ENCODE peak calls at places on chromosomes 3 and 15, in ten cellular contexts. Z, L, P, V, F, J, A, U, I and Q are unnamed samples.

GRCh38 chr3:86921981-86922680 is 68.8 kb downstream of the VGLL3 start:
- DNase-seq in U (no peak), L (no peak), J (no peak), I (no peak), P (no peak), Z (no peak), A (no peak), F (no peak), V (no peak), Q (no peak)

GRCh38 chr3:193010191-193010590 is 92.5 kb upstream of the MB21D2 start:
- DNase-seq in Z (no peak), U (no peak), I (no peak), V (no peak), L (no peak), A (no peak), F (no peak), J (no peak), P (no peak), Q (no peak)

GRCh38 chr15:30896211-30896606 is 7.5 kb upstream of the FAN1 start:
- DNase-seq in V (no peak), I (no peak), Z (no peak), L (no peak), P (no peak), F (no peak), J (no peak), U (no peak), A (no peak), Q (no peak)

GRCh38 chr15:66862111-66862815 is 160.2 kb downstream of the SMAD6 start:
- DNase-seq in V (peak), F (peak), A (no peak), U (peak), L (peak), I (no peak), Z (no peak), J (peak), P (no peak), Q (no peak)

GRCh38 chr15:37898385-37898784 is 36.1 kb upstream of the TMCO5A start:
- DNase-seq in F (no peak), J (no peak), P (no peak), V (no peak), I (no peak), Z (no peak), A (no peak), U (no peak), L (no peak), Q (no peak)

GRCh38 chr15:64574220-64574994 is 114.0 kb downstream of the ZNF609 start:
- DNase-seq in F (no peak), P (no peak), V (no peak), Z (no peak), A (no peak), I (no peak), U (no peak), L (no peak), J (no peak), Q (no peak)

GRCh38 chr3:4045756-4046155 is 246.5 kb downstream of the LRRN1 start:
- DNase-seq in I (no peak), F (no peak), Z (no peak), J (no peak), P (no peak), V (no peak), A (no peak), L (no peak), U (no peak), Q (no peak)

GRCh38 chr3:122977645-122978466 is 49.7 kb downstream of the SEMA5B start:
- DNase-seq in I (no peak), F (no peak), L (peak), J (peak), U (no peak), V (no peak), A (no peak), P (peak), Z (no peak), Q (peak)

GRCh38 chr3:133444071-133444774 is 44.4 kb downstream of the BFSP2 start:
- DNase-seq in V (no peak), F (no peak), A (peak), U (no peak), J (no peak), I (no peak), Z (no peak), L (no peak), P (no peak), Q (no peak)

GRCh38 chr15:101358895-101359294 is 63.8 kb upstream of the SNRPA1 start:
- DNase-seq in A (no peak), L (no peak), Z (no peak), F (no peak), V (no peak), I (no peak), P (no peak), U (no peak), J (no peak), Q (no peak)

GRCh38 chr3:150945226-150945625 is 27.3 kb downstream of the CLRN1 start:
- DNase-seq in J (no peak), A (no peak), P (no peak), Z (no peak), V (no peak), U (no peak), L (no peak), I (no peak), F (no peak), Q (no peak)

GRCh38 chr3:154779571-154779970 is 300.5 kb upstream of the MME start:
- DNase-seq in P (no peak), J (peak), V (no peak), L (no peak), A (no peak), I (no peak), F (no peak), Z (no peak), U (no peak), Q (no peak)

GRCh38 chr3:148453764-148454163 is 243.9 kb upstream of the AGTR1 start:
- DNase-seq in P (no peak), F (no peak), A (no peak), J (no peak), I (no peak), V (no peak), U (no peak), Z (no peak), L (no peak), Q (no peak)

GRCh38 chr15:68435966-68436365 is 4.0 kb upstream of the ITGA11 start:
- DNase-seq in A (no peak), J (no peak), P (no peak), V (no peak), U (no peak), I (no peak), L (no peak), F (no peak), Z (no peak), Q (no peak)

GRCh38 chr3:98791341-98792325 is 28.5 kb downstream of the ST3GAL6 start:
- DNase-seq in F (no peak), Z (no peak), L (no peak), V (no peak), P (no peak), U (no peak), I (no peak), A (no peak), J (no peak), Q (no peak)

GRCh38 chr3:48561045-48561736 is 2.4 kb downstream of the UCN2 start:
- DNase-seq in P (peak), L (peak), I (no peak), J (peak), U (peak), F (peak), Z (peak), V (peak), A (peak), Q (peak)

GRCh38 chr3:183180765-183181295 is 18.3 kb upstream of the LAMP3 start:
- DNase-seq in A (no peak), V (no peak), J (no peak), U (no peak), I (no peak), Z (no peak), L (no peak), F (no peak), P (no peak), Q (no peak)

GRCh38 chr3:127524300-127524896 is 66.1 kb downstream of the TPRA1 start:
- DNase-seq in P (no peak), V (no peak), U (no peak), L (no peak), I (no peak), Z (no peak), J (no peak), F (no peak), A (no peak), Q (no peak)

GRCh38 chr15:83305696-83306291 is 21.3 kb upstream of the BNC1 start:
- DNase-seq in U (no peak), P (peak), A (no peak), Z (no peak), V (no peak), J (peak), F (no peak), I (no peak), L (no peak), Q (no peak)

GRCh38 chr15:83310521-83311456 is 26.3 kb upstream of the BNC1 start:
- DNase-seq in U (no peak), J (no peak), I (no peak), Z (no peak), P (no peak), V (no peak), A (no peak), F (no peak), L (no peak), Q (no peak)

GRCh38 chr15:83308671-83309070 is 24.2 kb upstream of the BNC1 start:
- DNase-seq in I (no peak), L (no peak), F (no peak), Z (no peak), A (no peak), P (no peak), J (no peak), U (no peak), V (no peak), Q (no peak)

GRCh38 chr15:83304861-83305661 is 20.6 kb upstream of the BNC1 start:
- DNase-seq in U (no peak), P (peak), Z (no peak), J (no peak), L (no peak), A (no peak), I (no peak), V (no peak), F (no peak), Q (no peak)

GRCh38 chr15:83306561-83306960 is 22.1 kb upstream of the BNC1 start:
- DNase-seq in F (no peak), V (no peak), P (no peak), Z (no peak), L (no peak), I (no peak), U (no peak), A (no peak), J (no peak), Q (no peak)
- TF ChIP-seq POLR2A in F (no peak), V (no peak), P (no peak), Z (no peak), L (no peak), I (no peak), U (no peak), A (no peak), J (no peak), Q (no peak)

GRCh38 chr15:40506964-40507571 is 36.3 kb downstream of the CHST14 start:
- DNase-seq in V (peak), F (peak), L (peak), I (peak), Z (peak), J (peak), P (peak), A (peak), U (peak), Q (peak)
- TF ChIP-seq POLR2A in V (no peak), F (no peak), L (no peak), I (no peak), Z (no peak), J (no peak), P (no peak), A (no peak), U (no peak), Q (no peak)

GRCh38 chr15:42737529-42738328 is 801 bp upstream of the CDAN1 start:
- DNase-seq in Z (peak), I (peak), P (no peak), U (no peak), V (no peak), F (no peak), J (no peak), L (no peak), A (peak), Q (no peak)

GRCh38 chr15:42736178-42736792 is 643 bp downstream of the CDAN1 start:
- DNase-seq in P (no peak), L (no peak), Z (peak), I (no peak), F (no peak), U (peak), A (no peak), V (peak), J (no peak), Q (peak)

GRCh38 chr15:42734076-42734672 is 2.8 kb downstream of the CDAN1 start:
- DNase-seq in A (no peak), I (no peak), J (no peak), Z (no peak), L (no peak), U (no peak), F (no peak), V (no peak), P (no peak), Q (no peak)

GRCh38 chr15:42735382-42736165 is 1.4 kb downstream of the CDAN1 start:
- DNase-seq in L (no peak), F (no peak), J (no peak), V (no peak), I (no peak), A (no peak), Z (peak), U (no peak), P (no peak), Q (no peak)

DNA sequence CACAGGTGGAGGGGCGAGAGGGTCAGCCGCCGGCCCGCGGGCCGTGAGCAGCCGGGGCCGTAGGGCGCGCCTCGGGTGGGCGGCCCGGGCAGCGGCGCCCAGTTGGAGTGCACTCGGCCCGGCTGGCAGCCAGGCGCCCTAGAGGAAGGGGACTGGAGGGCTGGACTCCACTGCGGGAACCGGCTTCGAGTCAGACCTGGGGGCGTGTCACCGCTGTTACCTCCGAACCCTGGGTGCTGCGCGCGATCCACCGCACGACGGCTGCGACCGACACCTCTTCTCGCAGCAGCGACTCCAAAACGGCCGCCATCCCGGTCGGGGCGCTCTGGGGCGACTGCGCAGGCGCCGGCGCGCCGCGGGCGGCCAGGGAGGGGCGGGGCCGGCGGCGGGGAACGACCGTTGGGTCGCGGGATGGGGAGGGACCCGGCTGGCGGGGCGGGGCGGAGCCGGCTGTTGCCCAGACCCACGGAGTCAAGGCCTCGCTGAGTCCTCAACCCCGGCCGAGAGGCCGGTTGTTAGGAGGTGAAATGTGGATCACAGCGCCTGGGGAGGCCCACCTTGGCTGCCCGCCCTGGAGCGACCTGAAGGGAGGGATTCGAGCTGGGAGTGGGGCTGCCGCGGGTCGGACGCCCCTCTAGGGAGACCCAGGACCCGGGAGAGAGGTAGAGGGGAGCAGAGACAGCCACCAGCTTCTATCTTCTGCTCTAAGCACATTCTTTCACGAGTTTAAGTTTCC is at the start of gene CDAN1:
- DNase-seq in P (peak), I (peak), V (peak), L (peak), F (peak), Z (peak), A (peak), J (peak), U (peak), Q (peak)
- TF ChIP-seq POLR2A in P (peak), I (peak), V (peak), L (peak), F (peak), Z (peak), A (no peak), J (no peak), U (peak), Q (peak)

GRCh38 chr3:46097691-46098241 is 70.5 kb upstream of the XCR1 start:
- DNase-seq in A (no peak), I (no peak), F (no peak), L (no peak), P (no peak), J (no peak), U (no peak), V (peak), Z (peak), Q (no peak)
- TF ChIP-seq POLR2A in A (no peak), I (no peak), F (no peak), L (no peak), P (no peak), J (no peak), U (no peak), V (no peak), Z (no peak), Q (no peak)

DNA sequence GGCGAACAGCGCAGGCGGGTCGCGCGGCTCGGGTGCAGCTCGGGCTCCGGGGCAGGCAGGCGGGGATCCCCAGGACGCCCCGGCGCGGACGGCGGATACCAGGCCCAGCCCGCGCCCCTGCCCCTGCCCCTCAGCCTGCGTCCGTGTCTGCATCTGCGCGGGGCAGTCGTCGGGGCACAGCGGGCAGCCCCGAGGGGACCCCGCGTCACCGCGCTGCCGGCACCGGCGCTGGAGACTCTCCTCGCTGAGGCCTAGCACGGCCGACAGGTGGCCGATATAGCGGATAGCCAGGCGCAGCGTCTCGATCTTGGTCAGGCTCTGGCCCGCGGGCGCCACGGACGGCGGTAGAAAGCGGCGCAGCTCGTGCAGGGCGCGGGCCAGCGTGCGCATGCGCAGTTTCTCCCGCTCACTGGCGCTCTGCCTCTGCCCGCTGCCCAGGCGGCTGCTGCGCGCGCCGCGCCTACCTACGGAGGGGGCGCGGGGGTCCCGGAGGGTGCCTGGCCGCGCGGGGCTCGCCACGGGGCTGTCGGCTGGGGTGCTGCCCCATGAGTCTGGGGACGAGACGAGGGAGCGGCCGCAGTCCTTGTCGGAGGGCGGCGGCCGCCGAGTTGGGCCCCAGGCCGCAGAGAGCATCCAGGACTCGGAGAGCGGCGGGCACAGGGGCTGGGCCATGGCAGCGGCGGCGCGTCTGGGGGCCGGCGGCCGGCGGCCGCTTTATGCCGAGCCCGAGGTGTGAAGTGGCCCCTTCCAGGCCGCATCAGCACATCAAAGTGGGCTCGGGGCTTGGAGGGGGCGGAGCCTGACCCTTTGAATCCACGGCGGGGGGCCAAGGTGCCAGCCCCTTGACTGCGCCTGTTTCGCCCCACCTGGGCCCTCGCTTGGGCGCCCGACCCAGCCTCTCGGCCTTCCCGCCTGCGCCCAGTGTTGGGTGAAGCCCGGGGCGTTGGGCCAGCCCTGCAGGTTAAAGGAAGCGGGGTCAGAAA is at the start of gene MESP1:
- DNase-seq in U (peak), A (peak), Z (peak), V (peak), L (peak), P (peak), J (peak), I (peak), F (peak), Q (peak)
- TF ChIP-seq POLR2A in U (peak), A (no peak), Z (no peak), V (peak), L (no peak), P (peak), J (no peak), I (peak), F (peak), Q (peak)

DNA sequence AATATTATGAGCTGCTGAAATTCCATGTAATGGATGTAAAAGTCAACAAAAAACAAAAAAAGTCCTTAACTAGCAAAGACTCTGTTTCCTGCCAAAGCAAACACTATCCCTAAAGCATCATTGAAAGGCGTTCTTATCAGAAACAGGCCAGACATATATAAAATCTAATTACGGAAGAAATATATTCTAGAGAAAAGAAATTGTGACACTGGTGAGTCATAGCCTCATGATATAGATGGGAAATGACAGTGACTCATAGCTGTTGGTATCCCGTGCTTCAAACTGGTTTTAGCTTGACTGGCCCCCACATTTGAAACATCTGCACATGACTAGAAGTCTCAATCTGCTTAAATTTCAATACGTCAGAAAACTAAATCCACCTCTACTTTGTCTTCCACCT is 456.5 kb upstream of the ARRDC4 start:
- DNase-seq in I (no peak), J (no peak), U (no peak), Z (no peak), V (peak), P (no peak), F (no peak), A (no peak), L (no peak), Q (no peak)
- TF ChIP-seq POLR2A in I (no peak), J (no peak), U (no peak), Z (no peak), V (no peak), P (no peak), F (no peak), A (no peak), L (no peak), Q (no peak)

DNA sequence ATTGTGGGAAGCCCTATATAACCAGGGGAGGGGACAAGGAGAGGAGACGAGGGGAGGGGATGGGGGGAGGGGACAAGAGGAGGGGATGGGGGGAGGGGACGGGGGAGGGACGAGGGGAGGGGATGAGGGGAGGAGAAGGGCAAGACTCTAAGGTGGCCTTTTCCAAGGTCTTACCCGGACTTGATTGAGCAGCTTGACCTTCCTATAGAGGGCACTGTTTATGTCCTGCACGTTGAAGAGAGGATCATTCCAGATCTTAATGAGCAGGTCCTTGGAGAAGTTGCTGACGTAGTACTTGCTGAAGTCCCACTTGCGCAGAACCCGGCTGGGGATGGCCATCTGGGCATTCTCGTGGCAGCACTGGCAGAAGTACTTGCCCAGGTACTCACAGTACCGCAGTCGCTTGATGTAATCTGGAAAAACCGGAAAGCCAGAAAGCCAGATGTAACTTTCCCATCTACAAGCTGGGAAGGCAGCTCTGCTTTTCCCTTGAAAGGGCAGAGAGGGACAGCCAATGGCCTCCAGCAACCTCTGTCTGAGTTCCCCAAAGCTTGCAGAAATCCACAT is 55.7 kb downstream of the RUBCN start:
- DNase-seq in F (no peak), P (no peak), I (no peak), V (no peak), L (no peak), U (no peak), Z (no peak), A (no peak), J (no peak), Q (no peak)
- TF ChIP-seq POLR2A in F (no peak), P (no peak), I (no peak), V (no peak), L (no peak), U (no peak), Z (no peak), A (no peak), J (no peak), Q (no peak)